ENCODE peak calls at places on chromosomes 3 and 15, in four cellular contexts. O is AG04450, C is uterus, L is astrocyte. E is an unnamed sample.

GRCh38 chr3:45665101-45665572 is 24.1 kb upstream of the SACM1L start:
- DNase-seq in O (no peak), C (no peak), L (no peak), E (peak; percentile 66)

GRCh38 chr3:102143536-102143935 is 291.3 kb upstream of the ZPLD1 start:
- DNase-seq in O (no peak), C (no peak), L (no peak), E (no peak)

GRCh38 chr3:132595036-132595435 is 2.0 kb upstream of the ACKR4 start:
- DNase-seq in O (no peak), C (no peak), L (peak; percentile 70), E (no peak)

GRCh38 chr3:20194793-20195460 is 8.9 kb upstream of the SGO1 start:
- DNase-seq in O (no peak), C (no peak), L (peak; percentile 36), E (no peak)

GRCh38 chr15:23403550-23403949 is 43.5 kb downstream of the GOLGA6L2 start:
- DNase-seq in O (no peak), C (no peak), L (no peak), E (no peak)

GRCh38 chr3:186216903-186217819 is 108.3 kb upstream of the ETV5 start:
- DNase-seq in O (no peak), C (no peak), L (peak; percentile 14), E (no peak)

GRCh38 chr15:78808550-78808949 is 2.7 kb downstream of the ADAMTS7 start:
- DNase-seq in O (no peak), C (no peak), L (no peak), E (no peak)

GRCh38 chr3:48847586-48848423 is at the start of gene PRKAR2A:
- DNase-seq in O (peak; percentile 49), C (peak; percentile 82), L (peak; percentile 70), E (peak; percentile 85)

GRCh38 chr3:71547254-71548198 is 36.0 kb downstream of the FOXP1 start:
- DNase-seq in O (no peak), C (no peak), L (no peak), E (no peak)

GRCh38 chr15:98760112-98760826 is 111.9 kb downstream of the IGF1R start:
- DNase-seq in O (no peak), C (no peak), L (no peak), E (no peak)

GRCh38 chr3:138824114-138824506 is 10.6 kb downstream of the PIK3CB start:
- DNase-seq in O (no peak), C (no peak), L (no peak), E (no peak)

GRCh38 chr3:115833074-115833473 is 209.8 kb downstream of the GAP43 start:
- DNase-seq in O (no peak), C (no peak), L (peak; percentile 13), E (no peak)

GRCh38 chr3:161233557-161233956 is 12.4 kb downstream of the NMD3 start:
- DNase-seq in O (no peak), C (no peak), L (peak; percentile 41), E (no peak)

GRCh38 chr3:12143949-12144504 is 14.7 kb downstream of the TIMP4 start:
- DNase-seq in O (peak; percentile 66), C (peak; percentile 67), L (peak; percentile 73), E (peak; percentile 16)

GRCh38 chr3:15361494-15362214 is 29.3 kb upstream of the SH3BP5 start:
- DNase-seq in O (no peak), C (no peak), L (peak; percentile 86), E (no peak)

GRCh38 chr15:39833515-39833981 is 50.9 kb upstream of the FSIP1 start:
- DNase-seq in O (no peak), C (no peak), L (peak; percentile 73), E (no peak)

GRCh38 chr3:17278006-17278405 is 393.3 kb downstream of the PLCL2 start:
- DNase-seq in O (no peak), C (no peak), L (no peak), E (no peak)

GRCh38 chr3:49388416-49388815 is 23.4 kb downstream of the RHOA start:
- DNase-seq in O (no peak), C (no peak), L (peak; percentile 59), E (no peak)

GRCh38 chr15:100764778-100765457 is 114.7 kb upstream of the ALDH1A3 start:
- DNase-seq in O (peak; percentile 45), C (peak; percentile 20), L (peak; percentile 93), E (no peak)

GRCh38 chr3:143769663-143770062 is 78.6 kb downstream of the SLC9A9 start:
- DNase-seq in O (peak; percentile 13), C (no peak), L (peak; percentile 31), E (no peak)

GRCh38 chr3:179956416-179956830 is 80.3 kb downstream of the PEX5L start:
- DNase-seq in O (no peak), C (no peak), L (peak; percentile 32), E (no peak)

GRCh38 chr3:113634782-113635474 is 61.5 kb downstream of the USF3 start:
- DNase-seq in O (no peak), C (no peak), L (no peak), E (no peak)

GRCh38 chr15:85588657-85589056 is 206.1 kb downstream of the KLHL25 start:
- DNase-seq in O (no peak), C (no peak), L (peak; percentile 73), E (no peak)

GRCh38 chr3:171101982-171102610 is 75.6 kb upstream of the SLC2A2 start:
- DNase-seq in O (no peak), C (no peak), L (peak; percentile 73), E (no peak)

GRCh38 chr3:65020233-65020632 is 332.4 kb upstream of the ADAMTS9 start:
- DNase-seq in O (no peak), C (peak; percentile 46), L (no peak), E (no peak)

GRCh38 chr15:40872791-40873526 is 1.1 kb downstream of the RHOV start:
- DNase-seq in O (no peak), C (no peak), L (no peak), E (no peak)

GRCh38 chr3:87558482-87558881 is 282.1 kb upstream of the POU1F1 start:
- DNase-seq in O (no peak), C (no peak), L (no peak), E (no peak)

GRCh38 chr3:87564438-87564837 is 288.1 kb upstream of the POU1F1 start:
- DNase-seq in O (no peak), C (no peak), L (no peak), E (no peak)

DNA sequence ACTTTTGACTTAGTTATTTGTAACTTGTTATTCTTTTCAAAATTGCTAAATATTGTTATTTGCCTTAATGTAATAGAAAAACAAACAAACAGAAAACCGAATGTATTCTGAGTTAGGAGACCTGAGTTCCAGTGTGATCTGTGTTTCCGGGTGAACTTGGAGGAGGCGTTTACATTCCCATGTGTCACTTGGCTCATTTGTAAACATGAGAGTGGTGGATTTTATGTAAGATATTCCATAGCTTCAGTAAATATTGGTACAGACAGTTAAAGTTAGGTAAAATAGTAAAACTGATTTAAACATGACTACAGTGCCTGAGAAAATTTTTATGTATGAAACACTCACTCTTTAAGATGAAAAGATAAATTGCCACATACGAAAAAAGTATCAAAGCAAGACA is 287.3 kb upstream of the POU1F1 start:
- DNase-seq in O (no peak), C (no peak), L (no peak), E (no peak)
- H3K4me3 ChIP-seq in O (no peak overlapping the region), C (no peak overlapping the region), L (no peak overlapping the region), E (no peak overlapping the region)

GRCh38 chr3:104523136-104523535 is 843.6 kb upstream of the ALCAM start:
- DNase-seq in O (no peak), C (no peak), L (no peak), E (no peak)
- H3K27ac ChIP-seq in O (no peak overlapping the region), C (no peak overlapping the region), L (no peak overlapping the region), E (no peak overlapping the region)

GRCh38 chr3:69020857-69021256 is 7.4 kb upstream of the EOGT start:
- DNase-seq in O (no peak), C (no peak), L (no peak), E (no peak)

GRCh38 chr3:69016102-69016501 is 2.6 kb upstream of the EOGT start:
- DNase-seq in O (no peak), C (no peak), L (no peak), E (no peak)

GRCh38 chr3:69016901-69017300 is 3.4 kb upstream of the EOGT start:
- DNase-seq in O (no peak), C (no peak), L (no peak), E (no peak)

DNA sequence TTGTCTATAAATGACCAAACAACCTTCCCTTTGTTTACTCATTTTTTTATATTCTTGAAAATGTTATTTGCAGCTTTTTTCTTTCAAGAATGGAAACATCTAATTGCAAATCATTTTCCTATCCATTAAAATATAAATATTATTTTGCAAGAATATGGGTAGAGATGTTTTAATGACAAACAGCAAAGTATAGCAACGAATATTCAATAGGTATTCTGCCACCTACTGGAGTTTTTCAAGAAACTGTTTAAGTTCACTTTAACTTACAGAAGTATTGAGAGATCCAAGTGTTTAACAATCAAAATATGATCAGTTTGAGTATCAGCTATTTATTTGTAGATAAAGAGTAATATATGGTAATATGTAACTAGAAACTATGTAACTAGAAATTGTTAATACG is 6.9 kb upstream of the EOGT start:
- DNase-seq in O (no peak), C (no peak), L (no peak), E (no peak)
- TF ChIP-seq CTCF in O (peak; percentile 49), C (no peak), L (no peak), E (no peak)

GRCh38 chr3:52374173-52374572 is 58.1 kb downstream of the DNAH1 start:
- DNase-seq in O (no peak), C (no peak), L (no peak), E (no peak)
- H3K4me3 ChIP-seq in O (no peak overlapping the region), C (no peak overlapping the region), L (no peak overlapping the region), E (no peak overlapping the region)

DNA sequence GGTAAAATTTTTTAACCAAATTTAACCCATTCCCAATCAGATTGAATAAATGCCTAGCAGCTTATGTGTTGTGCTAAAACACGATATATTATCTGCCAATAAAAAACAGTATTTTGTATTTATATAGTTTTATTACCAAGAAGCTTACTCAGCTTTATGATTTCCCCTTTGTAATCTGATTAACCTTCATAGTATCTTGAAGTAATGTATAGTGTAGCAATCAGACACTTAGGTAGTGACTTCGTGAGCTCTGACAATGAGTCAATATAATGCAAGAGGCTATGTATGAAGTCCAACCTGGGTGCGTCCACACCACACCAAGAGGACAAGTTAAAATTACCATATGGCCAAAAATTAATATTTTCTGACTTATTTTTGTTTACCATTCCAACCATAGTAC is 2.1 kb upstream of the CNBP start:
- DNase-seq in O (no peak), C (no peak), L (no peak), E (no peak)
- H3K27ac ChIP-seq in O (no peak overlapping the region), C (no peak overlapping the region), L (no peak overlapping the region), E (no peak overlapping the region)

GRCh38 chr3:110077093-110077492 is 739.7 kb upstream of the DPPA4 start:
- DNase-seq in O (no peak), C (no peak), L (no peak), E (no peak)
- TF ChIP-seq CTCF in O (no peak), C (no peak), L (no peak), E (no peak)

GRCh38 chr3:122183893-122184590 is 574 bp downstream of the CASR start:
- DNase-seq in O (no peak), C (no peak), L (no peak), E (no peak)
- H3K4me3 ChIP-seq in O (no peak overlapping the region), C (no peak overlapping the region), L (no peak overlapping the region), E (peak overlapping the region; percentile 49)

DNA sequence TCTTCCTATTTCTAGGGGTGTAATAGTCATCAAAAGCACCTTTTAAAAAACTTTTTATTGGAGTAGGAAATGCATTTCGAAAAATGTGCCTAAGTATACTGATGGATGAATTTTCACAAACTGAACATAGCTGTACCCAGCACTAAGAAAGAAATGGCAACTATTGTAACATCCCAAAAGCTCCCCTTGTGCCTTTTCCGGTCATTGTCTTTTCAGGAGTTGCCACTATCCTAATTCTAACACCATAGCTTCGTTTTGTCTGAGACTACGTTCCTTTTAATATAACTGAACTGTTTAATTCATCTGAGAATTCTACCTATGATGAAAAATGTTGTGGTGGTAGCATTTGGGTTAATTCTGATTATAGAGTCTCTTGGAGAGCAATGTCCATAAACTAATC is 1.9 kb downstream of the TIMMDC1 start:
- DNase-seq in O (no peak), C (no peak), L (no peak), E (no peak)
- H3K27ac ChIP-seq in O (no peak overlapping the region), C (no peak overlapping the region), L (no peak overlapping the region), E (no peak overlapping the region)